ENCODE peak calls at places on chromosomes 3 and 15, in five cellular contexts. D, C, B, H and G are unnamed samples.

GRCh38 chr15:70578196-70578595 is 185.2 kb downstream of the UACA start:
- DNase-seq in B (no peak), C (no peak), D (no peak), H (no peak), G (no peak)

GRCh38 chr3:162892921-162893793 is 1396.5 kb downstream of the OTOL1 start:
- DNase-seq in C (no peak), H (no peak), D (no peak), B (no peak), G (no peak)

GRCh38 chr15:45378149-45378912 is at the start of gene GATM:
- DNase-seq in D (peak), C (peak), H (peak), B (peak), G (peak)

GRCh38 chr3:96843505-96844203 is 29.3 kb downstream of the EPHA6 start:
- DNase-seq in H (no peak), C (no peak), D (no peak), B (no peak), G (no peak)

GRCh38 chr3:94146455-94146854 is 83.6 kb downstream of the NSUN3 start:
- DNase-seq in H (no peak), C (no peak), B (no peak), D (no peak), G (no peak)

GRCh38 chr3:171563298-171563697 is 103.1 kb upstream of the TNIK start:
- DNase-seq in C (no peak), H (no peak), B (no peak), D (no peak), G (no peak)

GRCh38 chr3:40109641-40110490 is 199.6 kb upstream of the EIF1B start:
- DNase-seq in B (no peak), D (no peak), H (no peak), C (no peak), G (no peak)

GRCh38 chr3:32700244-32700643 is 15.3 kb downstream of the CNOT10 start:
- DNase-seq in D (no peak), B (no peak), H (no peak), C (no peak), G (no peak)

GRCh38 chr3:148865039-148865438 is at the start of gene CPA3:
- DNase-seq in C (no peak), B (no peak), D (no peak), H (no peak), G (no peak)

GRCh38 chr3:194306109-194306686 is 44.9 kb downstream of the CPN2 start:
- DNase-seq in B (no peak), H (no peak), D (no peak), C (no peak), G (no peak)

GRCh38 chr3:53152316-53152715 is 8.7 kb upstream of the PRKCD start:
- DNase-seq in H (peak), C (no peak), B (no peak), D (no peak), G (no peak)

GRCh38 chr15:75200765-75201608 is 695 bp upstream of the C15orf39 start:
- DNase-seq in C (no peak), H (peak), D (no peak), B (peak), G (no peak)

GRCh38 chr15:96324900-96325299 is 5.6 kb upstream of the NR2F2 start:
- DNase-seq in H (no peak), C (no peak), B (no peak), D (no peak), G (no peak)

GRCh38 chr3:183285318-183285717 is 32.3 kb downstream of the B3GNT5 start:
- DNase-seq in H (no peak), D (no peak), C (no peak), B (no peak), G (no peak)

GRCh38 chr3:100231668-100232067 is 29.1 kb upstream of the TBC1D23 start:
- DNase-seq in C (no peak), H (no peak), B (no peak), D (no peak), G (no peak)

GRCh38 chr15:38652998-38653397 is 88.4 kb upstream of the RASGRP1 start:
- DNase-seq in H (no peak), C (no peak), D (no peak), B (no peak), G (no peak)

GRCh38 chr3:127749787-127750225 is 72.5 kb downstream of the MGLL start:
- DNase-seq in H (no peak), D (no peak), C (no peak), B (no peak), G (no peak)

GRCh38 chr15:55652909-55653495 is 64.9 kb upstream of the PYGO1 start:
- DNase-seq in D (no peak), H (no peak), C (no peak), B (no peak), G (no peak)

GRCh38 chr15:65862682-65863081 is 6.6 kb upstream of the RAB11A start:
- DNase-seq in D (no peak), H (no peak), C (peak), B (no peak), G (peak)

GRCh38 chr3:32975891-32976290 is 24.4 kb downstream of the CCR4 start:
- DNase-seq in C (no peak), B (no peak), D (no peak), H (no peak), G (no peak)

GRCh38 chr3:43032646-43033628 is 53.8 kb downstream of the GASK1A start:
- DNase-seq in B (no peak), D (no peak), C (no peak), H (no peak), G (no peak)

GRCh38 chr15:50055333-50056278 is 63.4 kb downstream of the ATP8B4 start:
- DNase-seq in B (no peak), H (no peak), C (no peak), D (peak), G (peak)

GRCh38 chr15:32833323-32833944 is 115.6 kb downstream of the GREM1 start:
- DNase-seq in C (no peak), B (no peak), D (no peak), H (no peak), G (no peak)

GRCh38 chr3:50623840-50624474 is 7.0 kb downstream of the MAPKAPK3 start:
- DNase-seq in H (no peak), B (no peak), C (no peak), D (no peak), G (no peak)

GRCh38 chr3:125322166-125322565 is 53.0 kb downstream of the ZNF148 start:
- DNase-seq in H (no peak), D (no peak), C (no peak), B (no peak), G (no peak)

GRCh38 chr15:25679964-25680658 is 183.0 kb downstream of the ATP10A start:
- DNase-seq in B (no peak), D (no peak), C (no peak), H (no peak), G (no peak)

GRCh38 chr3:161042023-161042501 is 63.1 kb downstream of the B3GALNT1 start:
- DNase-seq in C (no peak), B (no peak), D (no peak), H (no peak), G (no peak)

GRCh38 chr3:190229632-190230424 is 92.4 kb downstream of the CLDN1 start:
- DNase-seq in D (no peak), H (no peak), C (no peak), B (no peak), G (no peak)

GRCh38 chr15:83545803-83546534 is 98.8 kb downstream of the SH3GL3 start:
- DNase-seq in B (no peak), D (no peak), H (no peak), C (no peak), G (no peak)

GRCh38 chr3:134334901-134335280 is 39.4 kb downstream of the AMOTL2 start:
- DNase-seq in H (no peak), B (peak), C (no peak), D (no peak), G (no peak)

GRCh38 chr15:100559330-100559729 is 30.6 kb upstream of the CERS3 start:
- DNase-seq in D (peak), C (no peak), H (no peak), B (no peak), G (peak)

GRCh38 chr3:170907519-170908234 is 760 bp downstream of the EIF5A2 start:
- DNase-seq in H (no peak), C (peak), B (peak), D (no peak), G (no peak)

GRCh38 chr15:46713045-46713444 is 1004.3 kb upstream of the SEMA6D start:
- DNase-seq in H (no peak), C (no peak), D (no peak), B (no peak), G (no peak)

GRCh38 chr15:80887148-80887547 is 102.5 kb downstream of the MESD start:
- DNase-seq in H (no peak), D (no peak), B (no peak), C (no peak), G (no peak)

GRCh38 chr3:10707089-10707983 is 108.7 kb upstream of the SLC6A11 start:
- DNase-seq in C (peak), D (no peak), B (no peak), H (no peak), G (peak)

GRCh38 chr15:66783327-66784124 is 81.5 kb downstream of the SMAD6 start:
- DNase-seq in C (no peak), D (no peak), B (no peak), H (no peak), G (no peak)

GRCh38 chr3:186847437-186847836 is 4.9 kb downstream of the ADIPOQ start:
- DNase-seq in D (no peak), B (no peak), C (no peak), H (no peak), G (no peak)
- TF ChIP-seq CTCF in D (no peak), B (no peak), C (no peak), H (no peak), G (no peak)

GRCh38 chr3:14646589-14647413 is 4.8 kb upstream of the CCDC174 start:
- DNase-seq in D (no peak), H (no peak), C (no peak), B (no peak), G (no peak)
- TF ChIP-seq CTCF in D (no peak), H (no peak), C (peak), B (no peak), G (no peak)

GRCh38 chr3:58288011-58288728 is 17.9 kb upstream of the RPP14 start:
- DNase-seq in C (no peak), D (no peak), B (peak), H (no peak), G (no peak)
- TF ChIP-seq CTCF in C (peak), D (no peak), B (no peak), H (no peak), G (no peak)

GRCh38 chr15:89495638-89496145 is 691 bp downstream of the RHCG start:
- DNase-seq in B (no peak), C (no peak), D (no peak), H (no peak), G (no peak)

GRCh38 chr15:89492934-89493631 is 3.3 kb downstream of the RHCG start:
- DNase-seq in C (no peak), D (no peak), B (no peak), H (no peak), G (no peak)

GRCh38 chr15:89496155-89497098 is at the start of gene RHCG:
- DNase-seq in D (no peak), H (no peak), C (peak), B (peak), G (no peak)

GRCh38 chr15:89494006-89494405 is 2.4 kb downstream of the RHCG start:
- DNase-seq in C (no peak), D (no peak), B (no peak), H (no peak), G (no peak)

DNA sequence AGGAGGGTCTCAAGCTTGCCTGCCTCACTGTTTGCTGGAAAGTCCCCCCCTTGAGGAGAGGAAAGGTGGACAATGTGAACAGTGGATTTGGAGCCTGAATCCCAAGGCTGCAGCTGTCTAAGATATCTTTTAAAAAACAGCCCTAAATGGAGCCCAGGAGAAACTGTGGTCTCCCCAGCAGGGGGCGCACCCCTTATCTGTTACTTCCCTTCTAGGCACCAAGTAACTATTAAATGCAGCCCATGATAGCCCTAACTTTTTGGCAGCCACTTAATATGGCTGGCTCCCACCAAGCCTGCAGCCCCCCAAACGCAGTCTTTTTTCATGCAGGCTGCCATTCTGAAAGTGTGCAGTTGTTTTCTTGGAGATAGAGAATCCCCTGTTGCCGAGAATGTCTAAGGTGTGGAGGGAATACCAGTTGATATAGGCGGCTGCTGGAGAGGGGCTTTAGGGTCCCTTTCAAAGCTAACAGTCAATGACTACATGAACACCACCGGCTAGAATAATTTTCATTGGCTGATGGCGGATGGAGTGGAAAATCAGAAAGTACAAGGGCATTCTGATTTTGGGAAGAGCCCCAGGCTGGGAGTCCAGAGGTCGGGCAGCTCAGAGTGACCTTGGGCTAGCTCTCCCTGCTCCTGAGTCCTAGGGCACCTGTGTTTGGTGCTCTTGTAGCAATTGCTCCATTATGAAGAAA is 1.3 kb downstream of the RHCG start:
- DNase-seq in H (no peak), B (no peak), C (peak), D (no peak), G (no peak)
- TF ChIP-seq CTCF in H (no peak), B (no peak), C (peak), D (peak), G (peak)

GRCh38 chr3:121152573-121152972 is 244.6 kb downstream of the STXBP5L start:
- DNase-seq in C (no peak), B (no peak), H (no peak), D (no peak), G (no peak)
- TF ChIP-seq CTCF in C (peak), B (no peak), H (no peak), D (no peak), G (no peak)